ENCODE peak calls at places on chromosomes 5 and 9, in six cellular contexts. D is heart left ventricle, J is neuronal stem cell, A is left lung, E is ovary, T is Karpas-422. S is an unnamed sample. For H3K36me3 and H3K4me1, the result is how much of the 10 kb centered on the place peaks cover.

GRCh38 chr5:657570-657969 is 35.6 kb downstream of the TPPP start:
- DNase-seq in D (peak), A (no peak), T (no peak), E (no peak), J (no peak), S (no peak)

GRCh38 chr5:140011297-140011802 is 31.7 kb downstream of the NRG2 start:
- DNase-seq in J (no peak), T (no peak), A (no peak), D (peak), E (no peak), S (peak)

GRCh38 chr5:96577909-96578308 is 84.3 kb upstream of the CAST start:
- DNase-seq in D (no peak), A (no peak), J (no peak), E (no peak), T (no peak), S (no peak)

GRCh38 chr5:32193591-32193990 is 19.5 kb upstream of the GOLPH3 start:
- DNase-seq in A (peak), D (peak), J (no peak), E (no peak), T (peak), S (peak)

GRCh38 chr9:134330590-134330989 is 4.3 kb downstream of the RXRA start:
- DNase-seq in E (no peak), A (peak), T (no peak), D (peak), J (no peak), S (peak)

GRCh38 chr5:8470489-8470888 is 601.5 kb downstream of the MTRR start:
- DNase-seq in T (no peak), A (no peak), D (no peak), E (no peak), J (no peak), S (no peak)

GRCh38 chr5:125199968-125200841 is 453.8 kb upstream of the ZNF608 start:
- DNase-seq in D (no peak), A (peak), E (no peak), J (no peak), T (no peak), S (peak)

GRCh38 chr5:145969714-145970092 is 33.3 kb downstream of the SH3RF2 start:
- DNase-seq in J (no peak), D (no peak), T (no peak), E (no peak), A (no peak), S (no peak)

GRCh38 chr5:72154076-72154756 is 46.9 kb downstream of the MAP1B start:
- DNase-seq in E (no peak), D (peak), A (no peak), J (no peak), T (no peak), S (no peak)

GRCh38 chr9:137482094-137482781 is 23.1 kb upstream of the NSMF start:
- DNase-seq in T (no peak), E (peak), J (no peak), D (peak), A (peak), S (peak)

GRCh38 chr9:94157408-94157801 is 73.1 kb downstream of the PTPDC1 start:
- DNase-seq in J (no peak), T (no peak), D (no peak), A (no peak), E (no peak), S (no peak)

GRCh38 chr9:71249729-71250317 is 128.4 kb upstream of the TRPM3 start:
- DNase-seq in D (no peak), E (no peak), T (peak), A (no peak), J (peak), S (no peak)

GRCh38 chr9:18457498-18457897 is 16.5 kb upstream of the ADAMTSL1 start:
- DNase-seq in A (no peak), J (no peak), T (no peak), D (no peak), E (no peak), S (no peak)

GRCh38 chr9:70340572-70340971 is 73.9 kb downstream of the KLF9 start:
- DNase-seq in J (no peak), A (no peak), T (peak), D (no peak), E (no peak), S (no peak)

GRCh38 chr5:446864-447263 is 3.9 kb downstream of the EXOC3 start:
- DNase-seq in T (peak), D (no peak), A (no peak), J (no peak), E (no peak), S (no peak)

GRCh38 chr9:128365525-128365924 is 5.6 kb upstream of the URM1 start:
- DNase-seq in E (no peak), D (no peak), A (no peak), T (no peak), J (no peak), S (no peak)

GRCh38 chr5:52007230-52007858 is 624.1 kb downstream of the ISL1 start:
- DNase-seq in T (peak), A (no peak), J (no peak), D (no peak), E (no peak), S (no peak)

GRCh38 chr5:95773325-95774059 is 42.4 kb downstream of the RHOBTB3 start:
- DNase-seq in D (no peak), E (no peak), J (no peak), T (no peak), A (no peak), S (no peak)

GRCh38 chr5:54900906-54901725 is 84.3 kb downstream of the ESM1 start:
- DNase-seq in T (no peak), A (no peak), D (no peak), E (peak), J (no peak), S (peak)

GRCh38 chr9:116238225-116238624 is 84.6 kb downstream of the PAPPA start:
- DNase-seq in A (no peak), J (no peak), E (no peak), D (no peak), T (no peak), S (no peak)

GRCh38 chr9:115115924-115116323 is 2.0 kb downstream of the TNC start:
- DNase-seq in T (no peak), A (no peak), D (no peak), E (no peak), J (no peak), S (no peak)

GRCh38 chr9:4741365-4742031 is 496 bp upstream of the AK3 start:
- DNase-seq in J (peak), A (peak), D (peak), E (no peak), T (no peak), S (no peak)

GRCh38 chr5:180486636-180487149 is 7.5 kb upstream of the CNOT6 start:
- DNase-seq in E (no peak), T (no peak), J (no peak), D (no peak), A (no peak), S (no peak)

GRCh38 chr5:139470821-139471300 is at the start of gene SMIM33:
- DNase-seq in T (no peak), J (no peak), E (no peak), A (peak), D (no peak), S (no peak)

GRCh38 chr5:90621848-90622247 is 63.3 kb downstream of the ADGRV1 start:
- DNase-seq in T (no peak), J (no peak), E (no peak), D (no peak), A (no peak), S (no peak)

GRCh38 chr5:122726990-122727616 is 47.8 kb upstream of the SNX2 start:
- DNase-seq in J (no peak), A (no peak), E (no peak), D (no peak), T (no peak), S (no peak)

GRCh38 chr5:119049824-119050449 is 20.9 kb upstream of the DMXL1 start:
- DNase-seq in T (no peak), J (no peak), E (no peak), D (no peak), A (no peak), S (no peak)

GRCh38 chr9:135522931-135523330 is 1.7 kb downstream of the LCN1 start:
- DNase-seq in D (no peak), J (no peak), T (no peak), E (peak), A (peak), S (no peak)

GRCh38 chr9:88852794-88853193 is 138.5 kb upstream of the S1PR3 start:
- DNase-seq in A (no peak), J (no peak), E (no peak), D (peak), T (no peak), S (no peak)

DNA sequence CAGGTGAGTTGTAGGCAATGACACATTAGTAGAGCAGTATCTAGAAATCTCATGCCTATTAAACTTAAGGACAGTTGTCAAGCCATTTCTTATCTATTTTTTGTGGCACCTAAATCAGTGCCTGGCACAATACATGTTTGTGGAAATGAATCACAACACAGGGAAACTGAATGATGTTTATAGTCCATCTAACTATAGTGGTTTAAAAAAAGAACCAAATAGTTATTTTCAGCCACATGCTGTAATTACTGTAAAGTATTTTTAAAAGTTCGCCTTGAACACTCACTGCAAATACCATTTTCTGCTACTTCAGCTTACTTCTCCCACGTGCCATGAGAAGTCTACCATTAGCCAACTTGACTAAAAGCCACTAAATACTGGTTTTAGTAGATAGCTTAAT is 21.9 kb downstream of the FNBP1 start:
- DNase-seq in D (no peak), A (no peak), J (no peak), E (no peak), T (no peak), S (no peak)
- H3K4me3 ChIP-seq in D (no peak), A (no peak), J (no peak), E (no peak), T (no peak), S (no peak)

DNA sequence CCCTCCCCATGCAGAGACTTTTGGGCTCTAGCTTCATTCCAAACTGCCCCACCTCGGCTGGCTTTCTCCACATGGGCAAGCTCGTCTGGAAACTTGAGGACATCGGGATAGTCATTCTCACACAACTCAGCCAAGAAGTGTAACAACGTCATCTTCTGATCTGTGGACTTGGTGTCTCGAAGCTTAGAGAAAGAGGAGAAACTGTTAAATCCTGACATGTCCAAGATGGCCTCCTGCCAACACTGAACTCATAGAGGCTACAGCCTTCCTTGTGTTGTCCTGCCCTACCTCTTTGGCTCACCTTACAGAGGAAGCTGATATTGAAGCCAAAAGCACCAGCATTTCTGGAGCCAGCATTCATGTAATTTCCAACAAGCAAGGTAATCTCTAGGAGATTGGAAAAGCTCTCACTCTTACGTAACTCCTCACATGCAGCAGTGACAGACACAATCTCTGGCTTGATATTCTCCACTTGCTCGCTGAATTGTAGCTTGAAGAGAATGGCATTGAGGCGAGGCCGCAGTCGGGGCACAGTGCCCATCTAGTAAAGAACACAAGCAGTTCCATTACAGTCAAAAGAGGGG is 39.6 kb downstream of the PCDHGC5 start:
- DNase-seq in J (no peak), A (no peak), D (peak), T (no peak), E (no peak), S (peak)
- H3K36me3 ChIP-seq in J (under half), A (under half), D (half or more), T (under half), E (under half), S (under half)

GRCh38 chr5:39205550-39205949 is 13.8 kb downstream of the FYB1 start:
- DNase-seq in T (no peak), J (no peak), A (no peak), D (no peak), E (no peak), S (no peak)

GRCh38 chr5:39206630-39207319 is 12.6 kb downstream of the FYB1 start:
- DNase-seq in A (no peak), D (no peak), J (no peak), E (no peak), T (no peak), S (no peak)

GRCh38 chr5:39208471-39208870 is 10.9 kb downstream of the FYB1 start:
- DNase-seq in A (no peak), T (no peak), J (no peak), E (no peak), D (no peak), S (no peak)

GRCh38 chr5:39209924-39210323 is 9.4 kb downstream of the FYB1 start:
- DNase-seq in A (peak), E (no peak), D (no peak), T (no peak), J (no peak), S (peak)

GRCh38 chr5:39207628-39208027 is 11.7 kb downstream of the FYB1 start:
- DNase-seq in T (no peak), A (no peak), E (no peak), D (no peak), J (no peak), S (no peak)
- H3K4me1 ChIP-seq in T (under half), A (under half), E (under half), D (under half), J (under half), S (under half)

GRCh38 chr5:142746532-142746931 is 23.6 kb upstream of the ARHGAP26 start:
- DNase-seq in T (no peak), J (no peak), E (no peak), A (no peak), D (no peak), S (no peak)
- H3K4me3 ChIP-seq in T (no peak), J (no peak), E (no peak), A (no peak), D (no peak), S (no peak)

GRCh38 chr9:125346351-125346750 is 84.7 kb downstream of the GAPVD1 start:
- DNase-seq in T (no peak), J (no peak), A (no peak), E (no peak), D (no peak), S (no peak)
- H3K36me3 ChIP-seq in T (under half), J (under half), A (under half), E (under half), D (half or more), S (under half)

GRCh38 chr5:74409737-74410136 is 230.8 kb downstream of the ENC1 start:
- DNase-seq in D (no peak), J (no peak), A (no peak), T (no peak), E (no peak), S (no peak)

GRCh38 chr5:74413403-74414060 is 227.0 kb downstream of the ENC1 start:
- DNase-seq in A (no peak), J (no peak), T (no peak), D (no peak), E (no peak), S (no peak)

GRCh38 chr5:74409166-74409706 is 231.3 kb downstream of the ENC1 start:
- DNase-seq in D (no peak), A (no peak), J (no peak), T (no peak), E (no peak), S (peak)

GRCh38 chr5:74414228-74414627 is 226.3 kb downstream of the ENC1 start:
- DNase-seq in D (no peak), T (no peak), J (no peak), A (no peak), E (no peak), S (no peak)

GRCh38 chr5:74412064-74412463 is 228.5 kb downstream of the ENC1 start:
- DNase-seq in D (no peak), E (no peak), T (no peak), J (peak), A (no peak), S (no peak)
- H3K4me1 ChIP-seq in D (under half), E (under half), T (under half), J (under half), A (under half), S (under half)

DNA sequence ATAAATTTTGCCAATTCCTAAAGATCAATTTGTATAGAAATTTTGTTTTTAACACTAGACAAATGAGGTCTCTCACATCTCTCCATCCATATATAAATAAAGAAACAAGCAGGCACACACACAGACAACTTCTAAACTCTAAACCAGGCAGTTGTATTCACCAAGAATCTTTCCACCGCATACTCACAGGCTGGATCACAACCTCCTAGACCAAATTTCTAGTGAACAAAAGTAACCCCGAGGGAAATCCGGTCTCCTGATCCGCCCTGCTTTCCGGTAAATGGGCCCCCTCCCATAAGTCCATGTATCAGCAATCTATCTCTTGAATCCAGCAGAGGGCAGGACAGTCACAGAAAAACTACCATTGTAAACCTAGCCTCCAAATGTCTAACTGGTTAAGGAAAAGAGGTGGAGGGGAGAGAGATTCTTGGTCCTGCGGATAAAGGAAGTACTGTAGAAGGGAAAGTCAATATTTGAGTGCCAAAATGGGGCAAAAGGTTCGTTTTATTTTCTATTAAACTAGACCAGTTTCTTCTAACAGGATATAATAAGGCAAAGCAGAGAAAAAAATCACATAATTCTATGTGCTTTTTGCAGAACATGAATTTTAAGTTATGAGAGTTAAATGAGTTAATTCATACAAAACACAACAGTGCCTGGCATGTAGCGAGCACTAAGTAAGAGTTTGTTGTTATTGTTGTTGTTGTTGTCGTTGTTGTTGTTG is 4.8 kb upstream of the SMU1 start:
- DNase-seq in J (peak), E (no peak), T (peak), A (no peak), D (peak), S (peak)
- H3K4me3 ChIP-seq in J (no peak), E (no peak), T (no peak), A (no peak), D (no peak), S (peak)

S was measured in psoas muscle.